ENCODE peak calls at places on chromosomes 4 and X, in four cellular contexts. H is DND-41; D is H7; M is CD8-positive, alpha-beta memory T cell. Y is an unnamed sample.

GRCh38 chr4:4762909-4763814 is 96.3 kb upstream of the MSX1 start:
- DNase-seq in D (peak; percentile 73), H (peak; percentile 21), M (no peak), Y (peak; percentile 73)

GRCh38 chr4:140061883-140062282 is 92.1 kb downstream of the MAML3 start:
- DNase-seq in M (no peak), D (no peak), H (no peak), Y (no peak)

GRCh38 chrX:109934434-109934833 is 68.5 kb upstream of the TMEM164 start:
- DNase-seq in H (no peak), M (no peak), D (no peak), Y (no peak)

GRCh38 chr4:56575820-56576429 is 70.3 kb downstream of the ARL9 start:
- DNase-seq in M (no peak), D (peak; percentile 14), H (no peak), Y (peak; percentile 67)

GRCh38 chrX:55742649-55743048 is 25.1 kb downstream of the RRAGB start:
- DNase-seq in M (no peak), D (no peak), H (no peak), Y (peak; percentile 85)

GRCh38 chr4:76373919-76374552 is 46.9 kb downstream of the CCDC158 start:
- DNase-seq in D (no peak), M (no peak), H (no peak), Y (peak; percentile 61)

GRCh38 chrX:141469469-141469868 is 115.1 kb downstream of the SPANXA1 start:
- DNase-seq in D (no peak), H (no peak), M (no peak), Y (peak; percentile 77)

GRCh38 chr4:144787365-144788263 is 141.7 kb downstream of the HHIP start:
- DNase-seq in D (peak; percentile 30), H (no peak), M (no peak), Y (peak; percentile 62)

GRCh38 chrX:23901065-23901464 is 6.7 kb downstream of the APOO start:
- DNase-seq in H (no peak), D (no peak), M (no peak), Y (peak; percentile 87)

DNA sequence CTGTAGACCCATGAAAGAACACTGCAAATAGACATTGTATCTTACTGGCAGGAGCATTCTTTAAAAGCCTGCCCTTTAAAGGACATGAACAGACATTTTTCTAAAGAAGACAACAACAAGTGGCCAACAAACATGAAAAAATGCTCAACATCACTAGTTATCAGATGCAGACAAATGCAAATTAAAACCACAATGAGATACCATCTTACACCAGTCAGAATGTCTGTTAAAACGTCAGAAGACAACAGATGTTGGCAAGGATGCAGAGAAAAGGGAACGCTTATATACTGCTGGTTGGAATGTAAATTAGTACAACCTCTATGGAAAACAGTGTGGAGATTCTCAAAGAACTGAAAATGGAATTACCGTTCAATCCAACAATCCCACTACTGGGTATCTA is 77.2 kb downstream of the ATP10D start:
- DNase-seq in H (peak; percentile 12), M (no peak), D (no peak), Y (no peak)
- H3K36me3 ChIP-seq in H (peaks cover 30% of the 10 kb centered on the region), M (no peaks in the 10 kb centered on the region), D (no peaks in the 10 kb centered on the region), Y (no peaks in the 10 kb centered on the region)

GRCh38 chr4:1326751-1327525 is 20.1 kb upstream of the UVSSA start:
- DNase-seq in M (peak; percentile 46), H (no peak), D (no peak), Y (no peak)

GRCh38 chr4:1328267-1329155 is 18.5 kb upstream of the UVSSA start:
- DNase-seq in D (peak; percentile 57), H (no peak), M (peak; percentile 47), Y (no peak)

GRCh38 chr4:1325681-1326635 is 21.1 kb upstream of the UVSSA start:
- DNase-seq in H (no peak), D (no peak), M (peak; percentile 42), Y (no peak)

GRCh38 chr4:1329408-1330371 is 17.3 kb upstream of the UVSSA start:
- DNase-seq in D (peak; percentile 61), M (peak; percentile 67), H (no peak), Y (no peak)

GRCh38 chr4:1327526-1328266 is 19.3 kb upstream of the UVSSA start:
- DNase-seq in H (no peak), M (peak; percentile 46), D (no peak), Y (no peak)
- H3K36me3 ChIP-seq in H (peaks cover 92% of the 10 kb centered on the region), M (peaks cover 12% of the 10 kb centered on the region), D (peaks cover 11% of the 10 kb centered on the region), Y (peaks cover 7% of the 10 kb centered on the region)

DNA sequence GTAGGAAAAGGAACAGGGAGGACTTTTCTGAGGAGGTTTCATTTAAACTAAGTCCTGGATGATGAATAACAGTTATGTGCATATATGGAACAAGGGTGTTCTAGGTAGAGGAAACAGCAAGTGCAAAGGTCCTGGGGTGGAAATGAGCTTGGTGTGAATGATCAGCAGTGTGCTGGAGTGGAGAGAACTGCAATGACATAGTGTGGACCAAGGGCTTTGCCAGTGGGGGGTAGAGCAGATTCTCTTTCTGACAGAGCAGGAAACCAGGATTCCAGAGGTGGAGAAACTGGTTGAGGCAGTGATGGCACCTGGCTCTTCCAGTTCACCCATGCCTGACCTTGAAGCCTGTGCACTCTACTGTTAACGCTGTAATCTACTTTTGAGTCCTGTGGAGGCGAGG is 1.7 kb downstream of the PPP1R3F start:
- DNase-seq in M (no peak), H (no peak), D (no peak), Y (peak; percentile 46)
- H3K36me3 ChIP-seq in M (no peaks in the 10 kb centered on the region), H (peaks cover 9% of the 10 kb centered on the region), D (peaks cover 2% of the 10 kb centered on the region), Y (no peaks in the 10 kb centered on the region)

GRCh38 chr4:118753096-118753495 is 67.9 kb downstream of the METTL14 start:
- DNase-seq in H (no peak), M (no peak), D (no peak), Y (no peak)
- H3K36me3 ChIP-seq in H (peaks cover 43% of the 10 kb centered on the region), M (peaks cover 4% of the 10 kb centered on the region), D (peaks cover 11% of the 10 kb centered on the region), Y (peaks cover 22% of the 10 kb centered on the region)

GRCh38 chr4:153510252-153511001 is 44.3 kb downstream of the TMEM131L start:
- DNase-seq in M (no peak), H (no peak), D (no peak), Y (no peak)

GRCh38 chr4:153507679-153508073 is 41.5 kb downstream of the TMEM131L start:
- DNase-seq in M (no peak), D (no peak), H (no peak), Y (peak; percentile 42)

GRCh38 chr4:153509724-153510123 is 43.6 kb downstream of the TMEM131L start:
- DNase-seq in H (no peak), M (no peak), D (no peak), Y (peak; percentile 22)

GRCh38 chr4:153511104-153511503 is 44.9 kb downstream of the TMEM131L start:
- DNase-seq in M (no peak), H (no peak), D (no peak), Y (no peak)

GRCh38 chr4:153506972-153507678 is 41.0 kb downstream of the TMEM131L start:
- DNase-seq in M (no peak), D (no peak), H (no peak), Y (no peak)
- H3K36me3 ChIP-seq in M (no peaks in the 10 kb centered on the region), D (no peaks in the 10 kb centered on the region), H (peaks cover 89% of the 10 kb centered on the region), Y (no peaks in the 10 kb centered on the region)

GRCh38 chr4:108048997-108049396 is 59.3 kb downstream of the HADH start:
- DNase-seq in M (no peak), H (no peak), D (no peak), Y (no peak)
- H3K36me3 ChIP-seq in M (peaks cover 29% of the 10 kb centered on the region), H (peaks cover 77% of the 10 kb centered on the region), D (no peaks in the 10 kb centered on the region), Y (no peaks in the 10 kb centered on the region)

GRCh38 chr4:55437823-55438222 is 42.1 kb downstream of the TMEM165 start:
- DNase-seq in M (no peak), H (no peak), D (no peak), Y (no peak)

GRCh38 chr4:55437356-55437796 is 41.6 kb downstream of the TMEM165 start:
- DNase-seq in D (no peak), M (no peak), H (no peak), Y (peak; percentile 56)

GRCh38 chr4:55438314-55438713 is 42.6 kb downstream of the TMEM165 start:
- DNase-seq in H (no peak), M (no peak), D (no peak), Y (no peak)

GRCh38 chr4:55440786-55441185 is 45.0 kb downstream of the TMEM165 start:
- DNase-seq in D (no peak), M (no peak), H (no peak), Y (no peak)

DNA sequence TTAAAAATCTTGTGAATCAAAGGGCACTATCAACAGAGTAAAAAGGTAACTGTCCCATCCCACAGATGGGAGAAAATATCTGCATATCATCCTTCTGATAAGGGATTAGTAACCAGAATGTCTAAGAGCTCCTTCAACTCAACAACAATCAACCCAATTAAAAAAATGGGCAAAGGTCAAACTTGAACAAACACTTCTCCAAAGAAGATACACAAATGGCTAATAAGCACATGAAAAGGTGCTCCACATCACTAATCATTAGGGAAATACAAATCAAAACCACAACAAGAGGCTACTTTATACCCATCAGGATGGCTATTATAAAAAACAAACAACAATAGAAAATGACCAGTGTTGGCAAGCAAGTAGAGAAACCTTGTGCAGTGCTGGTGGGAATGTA is 43.3 kb downstream of the TMEM165 start:
- DNase-seq in D (no peak), H (no peak), M (no peak), Y (no peak)
- H3K36me3 ChIP-seq in D (peaks cover 4% of the 10 kb centered on the region), H (peaks cover 72% of the 10 kb centered on the region), M (no peaks in the 10 kb centered on the region), Y (peaks cover 56% of the 10 kb centered on the region)

DNA sequence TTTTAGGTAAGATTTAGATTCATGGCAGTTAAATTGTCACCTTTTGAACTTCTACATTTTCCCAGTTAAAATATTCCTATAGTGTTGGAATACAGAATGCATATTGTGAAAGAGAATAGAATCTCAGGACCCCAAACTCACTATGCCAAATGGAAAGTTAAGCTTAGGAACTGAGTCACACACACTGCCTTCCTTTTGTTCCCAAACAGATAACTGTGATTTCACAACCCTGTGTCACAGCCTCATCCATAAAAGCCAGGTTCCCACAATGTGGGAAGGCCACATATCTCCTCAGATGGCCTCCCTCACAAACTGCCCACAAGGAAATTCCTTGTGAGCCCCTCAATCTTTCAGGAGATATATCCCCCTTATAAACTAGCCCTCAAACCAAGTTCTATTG is 94.7 kb upstream of the HPF1 start:
- DNase-seq in H (no peak), M (no peak), D (no peak), Y (no peak)
- H3K36me3 ChIP-seq in H (no peaks in the 10 kb centered on the region), M (no peaks in the 10 kb centered on the region), D (no peaks in the 10 kb centered on the region), Y (no peaks in the 10 kb centered on the region)

Y was measured in PC-3.